ENCODE peak calls at places on chromosomes 3 and 15, in eight cellular contexts. G, W, L, O, P, Z, X and Y are unnamed samples.

GRCh38 chr3:65170357-65171090 is 482.7 kb upstream of the ADAMTS9 start:
- DNase-seq in G (peak; percentile 90), W (peak; percentile 84), L (peak; percentile 96), O (no peak), P (peak; percentile 84), Z (no peak), X (peak; percentile 76), Y (no peak)

GRCh38 chr3:128369881-128370642 is 96.6 kb downstream of the DNAJB8 start:
- DNase-seq in G (no peak), W (no peak), L (no peak), O (no peak), P (no peak), Z (no peak), X (no peak), Y (no peak)

GRCh38 chr15:70451861-70452653 is 311.3 kb downstream of the UACA start:
- DNase-seq in G (no peak), W (no peak), L (no peak), O (peak; percentile 29), P (no peak), Z (peak; percentile 90), X (peak; percentile 47), Y (no peak)

GRCh38 chr3:78153973-78154372 is 1114.1 kb downstream of the ROBO2 start:
- DNase-seq in G (no peak), W (no peak), L (no peak), O (no peak), P (no peak), Z (no peak), X (no peak), Y (no peak)

GRCh38 chr3:73214846-73215245 is 153.4 kb downstream of the EBLN2 start:
- DNase-seq in G (no peak), W (peak; percentile 68), L (no peak), O (no peak), P (no peak), Z (no peak), X (no peak), Y (no peak)

GRCh38 chr3:42749753-42750231 is 23.3 kb downstream of the CCDC13 start:
- DNase-seq in G (no peak), W (peak; percentile 24), L (peak; percentile 30), O (no peak), P (no peak), Z (peak; percentile 68), X (no peak), Y (no peak)

GRCh38 chr3:162122405-162122804 is 625.8 kb downstream of the OTOL1 start:
- DNase-seq in G (no peak), W (peak; percentile 37), L (peak; percentile 58), O (no peak), P (no peak), Z (no peak), X (no peak), Y (no peak)

GRCh38 chr3:184377374-184377773 is 633 bp downstream of the THPO start:
- DNase-seq in G (no peak), W (no peak), L (no peak), O (no peak), P (no peak), Z (no peak), X (no peak), Y (no peak)

GRCh38 chr3:196268270-196269163 is 19.0 kb downstream of the PCYT1A start:
- DNase-seq in G (no peak), W (peak; percentile 74), L (peak; percentile 78), O (no peak), P (no peak), Z (peak; percentile 73), X (no peak), Y (no peak)

GRCh38 chr15:74648051-74648622 is 32.5 kb downstream of the CLK3 start:
- DNase-seq in G (no peak), W (no peak), L (no peak), O (no peak), P (no peak), Z (no peak), X (no peak), Y (no peak)

GRCh38 chr3:94024385-94024784 is 4.0 kb downstream of the STX19 start:
- DNase-seq in G (no peak), W (peak; percentile 29), L (peak; percentile 56), O (no peak), P (no peak), Z (no peak), X (peak; percentile 43), Y (no peak)

GRCh38 chr3:13072239-13073041 is 789 bp downstream of the IQSEC1 start:
- DNase-seq in G (no peak), W (no peak), L (no peak), O (no peak), P (peak; percentile 38), Z (peak; percentile 58), X (peak; percentile 77), Y (no peak)

GRCh38 chr3:72310028-72310987 is 525.4 kb upstream of the PROK2 start:
- DNase-seq in G (no peak), W (peak; percentile 76), L (peak; percentile 76), O (peak; percentile 19), P (no peak), Z (no peak), X (peak; percentile 67), Y (peak; percentile 40)

GRCh38 chr3:141418751-141419150 is 50.4 kb downstream of the ZBTB38 start:
- DNase-seq in G (no peak), W (no peak), L (no peak), O (no peak), P (no peak), Z (no peak), X (no peak), Y (no peak)

GRCh38 chr3:150737874-150738679 is 24.9 kb downstream of the SIAH2 start:
- DNase-seq in G (peak; percentile 52), W (peak; percentile 53), L (peak; percentile 41), O (no peak), P (no peak), Z (peak; percentile 57), X (no peak), Y (no peak)

GRCh38 chr3:186182850-186183249 is 74.0 kb upstream of the ETV5 start:
- DNase-seq in G (no peak), W (no peak), L (no peak), O (no peak), P (no peak), Z (no peak), X (no peak), Y (no peak)

GRCh38 chr3:136725468-136725867 is 26.7 kb downstream of the STAG1 start:
- DNase-seq in G (no peak), W (no peak), L (no peak), O (no peak), P (no peak), Z (no peak), X (no peak), Y (no peak)

GRCh38 chr3:48727511-48727910 is 10.5 kb upstream of the IP6K2 start:
- DNase-seq in G (no peak), W (no peak), L (no peak), O (no peak), P (no peak), Z (no peak), X (no peak), Y (no peak)

GRCh38 chr3:113054552-113054951 is 63.8 kb downstream of the GTPBP8 start:
- DNase-seq in G (no peak), W (peak; percentile 94), L (peak; percentile 86), O (no peak), P (no peak), Z (no peak), X (no peak), Y (no peak)
- TF ChIP-seq CTCF in G (no peak), W (peak; percentile 53), L (peak; percentile 45), O (no peak), P (peak; percentile 11), Z (no peak), X (no peak), Y (no peak)

DNA sequence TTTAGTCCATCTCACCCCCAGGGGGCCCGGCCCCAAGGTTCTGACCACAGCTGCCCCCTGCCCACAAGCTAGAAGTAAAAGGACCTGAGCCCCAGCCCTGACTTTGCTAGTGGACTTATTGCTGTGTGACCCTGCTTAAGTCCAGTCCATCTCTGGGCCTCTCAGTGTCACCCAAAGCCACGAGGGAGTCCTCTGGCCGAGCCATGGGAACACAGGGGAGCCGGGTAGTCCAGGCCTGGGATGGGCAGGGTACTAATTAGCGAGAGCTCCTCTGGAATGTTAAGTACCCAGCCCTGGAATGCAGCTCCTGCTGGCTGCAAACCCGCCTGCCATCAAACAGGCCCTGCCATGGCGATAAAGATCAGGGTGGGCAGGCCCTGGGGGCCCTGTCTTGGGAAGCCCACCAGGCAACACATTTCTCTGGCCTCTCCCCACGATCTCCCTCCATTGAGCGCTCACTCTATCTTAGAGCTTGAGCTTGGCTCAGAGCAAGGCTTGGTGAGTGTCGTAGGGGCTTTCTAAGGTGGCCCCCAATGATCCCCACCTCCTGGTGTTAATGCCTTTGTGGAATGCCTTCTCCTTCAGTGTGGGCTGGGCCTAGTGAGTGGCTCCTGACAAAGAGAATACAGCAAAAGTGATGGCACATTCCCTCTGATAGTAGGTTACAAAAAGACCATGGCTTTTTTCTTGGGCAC is 133.0 kb downstream of the SMAD6 start:
- DNase-seq in G (no peak), W (no peak), L (no peak), O (no peak), P (no peak), Z (peak; percentile 81), X (no peak), Y (no peak)
- TF ChIP-seq CTCF in G (no peak), W (no peak), L (no peak), O (no peak), P (no peak), Z (peak; percentile 21), X (no peak), Y (no peak)

GRCh38 chr15:92463826-92464225 is 70.1 kb downstream of the ST8SIA2 start:
- DNase-seq in G (no peak), W (peak; percentile 27), L (peak; percentile 5), O (no peak), P (no peak), Z (no peak), X (no peak), Y (no peak)

GRCh38 chr15:92468987-92469386 is 75.3 kb downstream of the ST8SIA2 start:
- DNase-seq in G (no peak), W (no peak), L (no peak), O (no peak), P (no peak), Z (peak; percentile 4), X (no peak), Y (no peak)

GRCh38 chr15:92463352-92463751 is 69.7 kb downstream of the ST8SIA2 start:
- DNase-seq in G (no peak), W (no peak), L (no peak), O (no peak), P (no peak), Z (no peak), X (no peak), Y (no peak)

GRCh38 chr15:92466834-92467233 is 73.2 kb downstream of the ST8SIA2 start:
- DNase-seq in G (no peak), W (no peak), L (no peak), O (no peak), P (no peak), Z (peak; percentile 15), X (no peak), Y (no peak)

DNA sequence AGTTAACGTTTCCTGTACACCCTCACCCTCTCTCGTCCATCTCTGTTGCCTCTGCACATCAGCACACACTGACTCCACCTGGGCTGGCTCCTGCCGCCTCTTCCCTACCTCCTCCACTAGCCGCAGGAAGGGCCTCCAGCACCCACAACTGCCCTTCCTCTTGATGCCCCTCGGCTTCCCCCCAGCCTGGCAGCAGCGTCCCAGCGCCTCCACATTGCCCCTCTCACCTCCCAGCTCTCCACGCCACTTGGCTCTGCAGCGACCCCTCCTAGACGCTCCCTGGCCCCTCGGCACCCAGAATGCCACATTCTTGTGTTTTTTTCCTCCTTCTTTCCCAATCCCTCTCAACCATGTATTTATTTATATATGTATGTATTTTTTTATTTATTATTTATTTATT is 73.6 kb downstream of the ST8SIA2 start:
- DNase-seq in G (no peak), W (no peak), L (no peak), O (no peak), P (no peak), Z (peak; percentile 26), X (no peak), Y (no peak)
- TF ChIP-seq CTCF in G (no peak), W (no peak), L (no peak), O (no peak), P (no peak), Z (no peak), X (no peak), Y (no peak)

GRCh38 chr3:130814691-130815472 is 68.3 kb upstream of the PIK3R4 start:
- DNase-seq in G (no peak), W (no peak), L (no peak), O (no peak), P (no peak), Z (no peak), X (no peak), Y (no peak)
- TF ChIP-seq CTCF in G (no peak), W (no peak), L (no peak), O (no peak), P (no peak), Z (no peak), X (no peak), Y (no peak)